ENCODE peak calls at places on chromosomes 5 and 9, in five cellular contexts. One of them, this sample, is unnamed.

GRCh38 chr9:4657426-4658159 is 4.5 kb upstream of the PLPP6 start:
- DNase-seq in GM20000: no peak
- DNase-seq in progenitor cell of endocrine pancreas: no peak
- DNase-seq in psoas muscle: no peak
- DNase-seq in osteocyte: no peak
- DNase-seq in this sample: no peak

GRCh38 chr9:75539558-75539957 is 350.9 kb upstream of the PCSK5 start:
- DNase-seq in GM20000: no peak
- DNase-seq in progenitor cell of endocrine pancreas: no peak
- DNase-seq in psoas muscle: no peak
- DNase-seq in osteocyte: no peak
- DNase-seq in this sample: no peak

GRCh38 chr5:24347206-24347605 is 297.6 kb downstream of the CDH10 start:
- DNase-seq in GM20000: no peak
- DNase-seq in progenitor cell of endocrine pancreas: no peak
- DNase-seq in psoas muscle: no peak
- DNase-seq in osteocyte: no peak
- DNase-seq in this sample: no peak

GRCh38 chr5:123681061-123681460 is 169.1 kb downstream of the CSNK1G3 start:
- DNase-seq in GM20000: no peak
- DNase-seq in progenitor cell of endocrine pancreas: no peak
- DNase-seq in psoas muscle: no peak
- DNase-seq in osteocyte: no peak
- DNase-seq in this sample: no peak

GRCh38 chr9:33193818-33194217 is 26.7 kb upstream of the B4GALT1 start:
- DNase-seq in GM20000: no peak
- DNase-seq in progenitor cell of endocrine pancreas: no peak
- DNase-seq in psoas muscle: no peak
- DNase-seq in osteocyte: no peak
- DNase-seq in this sample: no peak

GRCh38 chr5:128290152-128290858 is 206.7 kb downstream of the SLC12A2 start:
- DNase-seq in GM20000: no peak
- DNase-seq in progenitor cell of endocrine pancreas: no peak
- DNase-seq in psoas muscle: no peak
- DNase-seq in osteocyte: no peak
- DNase-seq in this sample: no peak

GRCh38 chr9:135887585-135888050 is 19.7 kb downstream of the CAMSAP1 start:
- DNase-seq in GM20000: peak; percentile 67
- DNase-seq in progenitor cell of endocrine pancreas: no peak
- DNase-seq in psoas muscle: no peak
- DNase-seq in osteocyte: no peak
- DNase-seq in this sample: peak; percentile 63

GRCh38 chr5:81924467-81924866 is 47.4 kb upstream of the ATG10 start:
- DNase-seq in GM20000: no peak
- DNase-seq in progenitor cell of endocrine pancreas: no peak
- DNase-seq in psoas muscle: no peak
- DNase-seq in osteocyte: no peak
- DNase-seq in this sample: no peak

GRCh38 chr5:16726538-16726946 is 109.7 kb upstream of the RETREG1 start:
- DNase-seq in GM20000: no peak
- DNase-seq in progenitor cell of endocrine pancreas: no peak
- DNase-seq in psoas muscle: no peak
- DNase-seq in osteocyte: no peak
- DNase-seq in this sample: no peak

GRCh38 chr5:80238778-80239679 is 16.8 kb downstream of the SERINC5 start:
- DNase-seq in GM20000: no peak
- DNase-seq in progenitor cell of endocrine pancreas: no peak
- DNase-seq in psoas muscle: peak; percentile 69
- DNase-seq in osteocyte: no peak
- DNase-seq in this sample: no peak

GRCh38 chr5:149792963-149793362 is 62.9 kb downstream of the PPARGC1B start:
- DNase-seq in GM20000: no peak
- DNase-seq in progenitor cell of endocrine pancreas: no peak
- DNase-seq in psoas muscle: no peak
- DNase-seq in osteocyte: no peak
- DNase-seq in this sample: no peak

GRCh38 chr5:179287631-179288030 is 57.6 kb downstream of the ADAMTS2 start:
- DNase-seq in GM20000: no peak
- DNase-seq in progenitor cell of endocrine pancreas: no peak
- DNase-seq in psoas muscle: peak; percentile 10
- DNase-seq in osteocyte: no peak
- DNase-seq in this sample: no peak

GRCh38 chr5:107388111-107388861 is 282.5 kb downstream of the EFNA5 start:
- DNase-seq in GM20000: peak; percentile 20
- DNase-seq in progenitor cell of endocrine pancreas: no peak
- DNase-seq in psoas muscle: no peak
- DNase-seq in osteocyte: no peak
- DNase-seq in this sample: peak; percentile 28

GRCh38 chr5:54774281-54775171 is 210.9 kb downstream of the ESM1 start:
- DNase-seq in GM20000: no peak
- DNase-seq in progenitor cell of endocrine pancreas: no peak
- DNase-seq in psoas muscle: peak; percentile 59
- DNase-seq in osteocyte: no peak
- DNase-seq in this sample: no peak

GRCh38 chr9:77876091-77876490 is 155.5 kb downstream of the GNAQ start:
- DNase-seq in GM20000: no peak
- DNase-seq in progenitor cell of endocrine pancreas: no peak
- DNase-seq in psoas muscle: no peak
- DNase-seq in osteocyte: no peak
- DNase-seq in this sample: no peak

GRCh38 chr9:116905131-116905724 is 218.1 kb downstream of the TRIM32 start:
- DNase-seq in GM20000: no peak
- DNase-seq in progenitor cell of endocrine pancreas: no peak
- DNase-seq in psoas muscle: no peak
- DNase-seq in osteocyte: no peak
- DNase-seq in this sample: no peak

GRCh38 chr5:93512799-93513198 is 68.2 kb downstream of the NR2F1-AS1 start:
- DNase-seq in GM20000: no peak
- DNase-seq in progenitor cell of endocrine pancreas: no peak
- DNase-seq in psoas muscle: no peak
- DNase-seq in osteocyte: no peak
- DNase-seq in this sample: no peak

GRCh38 chr5:146005723-146006122 is 69.3 kb downstream of the SH3RF2 start:
- DNase-seq in GM20000: no peak
- DNase-seq in progenitor cell of endocrine pancreas: no peak
- DNase-seq in psoas muscle: no peak
- DNase-seq in osteocyte: no peak
- DNase-seq in this sample: no peak

GRCh38 chr5:173720341-173721258 is 104.2 kb upstream of the BOD1 start:
- DNase-seq in GM20000: no peak
- DNase-seq in progenitor cell of endocrine pancreas: no peak
- DNase-seq in psoas muscle: no peak
- DNase-seq in osteocyte: no peak
- DNase-seq in this sample: no peak

GRCh38 chr5:175521313-175521833 is 43.0 kb downstream of the SFXN1 start:
- DNase-seq in GM20000: no peak
- DNase-seq in progenitor cell of endocrine pancreas: no peak
- DNase-seq in psoas muscle: no peak
- DNase-seq in osteocyte: no peak
- DNase-seq in this sample: no peak

GRCh38 chr5:32446660-32447059 is 2.1 kb upstream of the ZFR start:
- DNase-seq in GM20000: peak; percentile 59
- DNase-seq in progenitor cell of endocrine pancreas: no peak
- DNase-seq in psoas muscle: no peak
- DNase-seq in osteocyte: no peak
- DNase-seq in this sample: peak; percentile 58

GRCh38 chr5:59587489-59588337 is 305.8 kb downstream of the PDE4D start:
- DNase-seq in GM20000: no peak
- DNase-seq in progenitor cell of endocrine pancreas: peak; percentile 39
- DNase-seq in psoas muscle: peak; percentile 78
- DNase-seq in osteocyte: peak; percentile 84
- DNase-seq in this sample: no peak

GRCh38 chr5:32572778-32573480 is 12.4 kb upstream of the SUB1 start:
- DNase-seq in GM20000: peak; percentile 63
- DNase-seq in progenitor cell of endocrine pancreas: no peak
- DNase-seq in psoas muscle: no peak
- DNase-seq in osteocyte: no peak
- DNase-seq in this sample: peak; percentile 67

GRCh38 chr5:38551020-38552017 is 5.1 kb downstream of the LIFR start:
- DNase-seq in GM20000: peak; percentile 30
- DNase-seq in progenitor cell of endocrine pancreas: no peak
- DNase-seq in psoas muscle: no peak
- DNase-seq in osteocyte: no peak
- DNase-seq in this sample: peak; percentile 38

GRCh38 chr5:176388003-176388340 is 426 bp downstream of the NOP16 start:
- DNase-seq in GM20000: no peak
- DNase-seq in progenitor cell of endocrine pancreas: no peak
- DNase-seq in psoas muscle: no peak
- DNase-seq in osteocyte: no peak
- DNase-seq in this sample: no peak

GRCh38 chr9:1456301-1456999 is 406.3 kb downstream of the DMRT2 start:
- DNase-seq in GM20000: no peak
- DNase-seq in progenitor cell of endocrine pancreas: no peak
- DNase-seq in psoas muscle: no peak
- DNase-seq in osteocyte: no peak
- DNase-seq in this sample: no peak

GRCh38 chr9:1462626-1463308 is 412.6 kb downstream of the DMRT2 start:
- DNase-seq in GM20000: no peak
- DNase-seq in progenitor cell of endocrine pancreas: no peak
- DNase-seq in psoas muscle: no peak
- DNase-seq in osteocyte: no peak
- DNase-seq in this sample: no peak

GRCh38 chr9:1458503-1458902 is 408.3 kb downstream of the DMRT2 start:
- DNase-seq in GM20000: no peak
- DNase-seq in progenitor cell of endocrine pancreas: no peak
- DNase-seq in psoas muscle: no peak
- DNase-seq in osteocyte: no peak
- DNase-seq in this sample: no peak

GRCh38 chr9:1457460-1457859 is 407.3 kb downstream of the DMRT2 start:
- DNase-seq in GM20000: no peak
- DNase-seq in progenitor cell of endocrine pancreas: no peak
- DNase-seq in psoas muscle: no peak
- DNase-seq in osteocyte: no peak
- DNase-seq in this sample: no peak

GRCh38 chr9:1460143-1460769 is 410.1 kb downstream of the DMRT2 start:
- DNase-seq in GM20000: peak; percentile 59
- DNase-seq in progenitor cell of endocrine pancreas: no peak
- DNase-seq in psoas muscle: no peak
- DNase-seq in osteocyte: no peak
- DNase-seq in this sample: peak; percentile 34
- TF ChIP-seq CTCF in GM20000: peak; percentile 65
- TF ChIP-seq CTCF in progenitor cell of endocrine pancreas: peak; percentile 57
- TF ChIP-seq CTCF in psoas muscle: peak; percentile 12
- TF ChIP-seq CTCF in osteocyte: no peak
- TF ChIP-seq CTCF in this sample: peak; percentile 80

DNA sequence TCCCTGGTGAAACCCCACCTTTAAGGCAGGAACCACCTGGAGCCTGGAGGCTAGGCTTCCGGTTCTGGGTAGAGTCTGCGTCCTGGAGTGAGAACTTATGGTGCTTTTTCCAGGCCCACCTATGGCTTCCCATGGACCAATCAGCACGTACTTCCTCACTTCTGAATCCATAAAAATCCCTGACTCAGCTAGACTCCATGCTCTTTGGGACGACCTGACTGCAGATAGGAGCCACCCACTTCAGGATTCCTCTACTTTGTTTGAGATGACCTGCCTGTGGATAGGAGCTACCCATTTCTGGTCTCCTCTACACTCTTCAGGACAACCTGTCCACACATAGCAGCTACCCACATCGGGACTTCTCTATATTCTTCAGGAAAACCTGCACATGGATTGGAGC is 168.8 kb upstream of the IRX2 start:
- DNase-seq in GM20000: no peak
- DNase-seq in progenitor cell of endocrine pancreas: no peak
- DNase-seq in psoas muscle: no peak
- DNase-seq in osteocyte: peak; percentile 63
- DNase-seq in this sample: no peak
- TF ChIP-seq CTCF in GM20000: no peak
- TF ChIP-seq CTCF in progenitor cell of endocrine pancreas: no peak
- TF ChIP-seq CTCF in psoas muscle: no peak
- TF ChIP-seq CTCF in osteocyte: no peak
- TF ChIP-seq CTCF in this sample: no peak

GRCh38 chr5:140118294-140118936 is 4.5 kb downstream of the PURA start:
- DNase-seq in GM20000: no peak
- DNase-seq in progenitor cell of endocrine pancreas: no peak
- DNase-seq in psoas muscle: no peak
- DNase-seq in osteocyte: no peak
- DNase-seq in this sample: no peak
- TF ChIP-seq CTCF in GM20000: no peak
- TF ChIP-seq CTCF in progenitor cell of endocrine pancreas: no peak
- TF ChIP-seq CTCF in psoas muscle: no peak
- TF ChIP-seq CTCF in osteocyte: peak; percentile 13
- TF ChIP-seq CTCF in this sample: peak; percentile 2

GRCh38 chr5:912356-913091 is 19.8 kb downstream of the TRIP13 start:
- DNase-seq in GM20000: no peak
- DNase-seq in progenitor cell of endocrine pancreas: no peak
- DNase-seq in psoas muscle: no peak
- DNase-seq in osteocyte: no peak
- DNase-seq in this sample: no peak
- TF ChIP-seq CTCF in GM20000: no peak
- TF ChIP-seq CTCF in progenitor cell of endocrine pancreas: no peak
- TF ChIP-seq CTCF in psoas muscle: no peak
- TF ChIP-seq CTCF in osteocyte: peak; percentile 25
- TF ChIP-seq CTCF in this sample: no peak

This sample was measured in GM13977.